ENCODE peak calls at places on chromosomes 1 and 21, in seven cellular contexts. L is CD8-positive, alpha-beta memory T cell; E is CD8-positive, alpha-beta T cell; M is upper lobe of right lung; D is A549; W is neural progenitor cell; R is tibial artery. G is an unnamed sample.
A peak's percentile ranks its signal among the peaks of the same experiment; 100 is the strongest.

GRCh38 chr1:234881893-234882771 is 246.5 kb downstream of the TOMM20 start:
- DNase-seq in L (no peak), E (no peak), M (no peak), D (no peak), W (no peak), R (no peak), G (no peak)

GRCh38 chr1:173050865-173051264 is at the start of gene TNFSF18:
- DNase-seq in L (no peak), E (no peak), M (no peak), D (no peak), W (no peak), R (no peak), G (no peak)

GRCh38 chr1:180527270-180527669 is 24.9 kb upstream of the ACBD6 start:
- DNase-seq in L (no peak), E (no peak), M (no peak), D (peak; percentile 36), W (no peak), R (no peak), G (no peak)

GRCh38 chr1:25947027-25947426 is 40.8 kb upstream of the STMN1 start:
- DNase-seq in L (no peak), E (no peak), M (no peak), D (no peak), W (no peak), R (no peak), G (no peak)

GRCh38 chr1:4710592-4711190 is 56.3 kb downstream of the AJAP1 start:
- DNase-seq in L (no peak), E (no peak), M (no peak), D (no peak), W (peak; percentile 67), R (no peak), G (no peak)

GRCh38 chr1:235823684-235824083 is 43.0 kb downstream of the LYST start:
- DNase-seq in L (no peak), E (no peak), M (no peak), D (no peak), W (no peak), R (no peak), G (no peak)

GRCh38 chr1:96492236-96492635 is 229.3 kb upstream of the PTBP2 start:
- DNase-seq in L (no peak), E (no peak), M (no peak), D (no peak), W (peak; percentile 47), R (no peak), G (no peak)

GRCh38 chr1:32878637-32879041 is 7.7 kb upstream of the HPCA start:
- DNase-seq in L (no peak), E (no peak), M (peak; percentile 52), D (no peak), W (no peak), R (no peak), G (no peak)

GRCh38 chr1:54886724-54887664 is at the start of gene DHCR24:
- DNase-seq in L (peak; percentile 55), E (peak; percentile 25), M (peak; percentile 95), D (peak; percentile 71), W (peak; percentile 95), R (peak; percentile 80), G (peak; percentile 44)

GRCh38 chr1:165650981-165651625 is 20.1 kb downstream of the MGST3 start:
- DNase-seq in L (no peak), E (no peak), M (no peak), D (peak; percentile 34), W (no peak), R (no peak), G (no peak)

GRCh38 chr21:39681845-39682244 is 63.1 kb upstream of the IGSF5 start:
- DNase-seq in L (no peak), E (no peak), M (no peak), D (peak; percentile 33), W (no peak), R (no peak), G (no peak)

GRCh38 chr21:41953249-41953830 is 478 bp downstream of the C2CD2 start:
- DNase-seq in L (no peak), E (no peak), M (peak; percentile 78), D (no peak), W (peak; percentile 55), R (no peak), G (no peak)

GRCh38 chr1:224380003-224380402 is 23.3 kb downstream of the CNIH4 start:
- DNase-seq in L (peak; percentile 66), E (no peak), M (no peak), D (no peak), W (no peak), R (no peak), G (peak; percentile 39)

GRCh38 chr1:211928222-211928856 is 97.8 kb upstream of the LPGAT1 start:
- DNase-seq in L (no peak), E (no peak), M (peak; percentile 78), D (peak; percentile 89), W (no peak), R (no peak), G (no peak)

GRCh38 chr1:3375256-3375655 is 79.2 kb upstream of the ARHGEF16 start:
- DNase-seq in L (no peak), E (no peak), M (no peak), D (no peak), W (no peak), R (no peak), G (no peak)

GRCh38 chr1:244068563-244068962 is 17.5 kb downstream of the ZBTB18 start:
- DNase-seq in L (no peak), E (no peak), M (no peak), D (no peak), W (no peak), R (no peak), G (no peak)

GRCh38 chr1:22287946-22288520 is 145.1 kb upstream of the WNT4 start:
- DNase-seq in L (no peak), E (no peak), M (no peak), D (no peak), W (no peak), R (no peak), G (no peak)

GRCh38 chr1:31576743-31577455 is 584 bp downstream of the TINAGL1 start:
- DNase-seq in L (no peak), E (no peak), M (peak; percentile 66), D (no peak), W (no peak), R (no peak), G (no peak)

GRCh38 chr1:72282271-72282656 is at the start of gene NEGR1:
- DNase-seq in L (peak; percentile 2), E (no peak), M (peak; percentile 68), D (no peak), W (peak; percentile 63), R (peak; percentile 66), G (peak; percentile 0)

GRCh38 chr1:110477445-110477957 is 26.6 kb downstream of the PROK1 start:
- DNase-seq in L (no peak), E (no peak), M (no peak), D (peak; percentile 57), W (peak; percentile 28), R (no peak), G (no peak)

GRCh38 chr1:183243190-183244065 is 57.4 kb downstream of the LAMC2 start:
- DNase-seq in L (no peak), E (no peak), M (no peak), D (no peak), W (no peak), R (peak; percentile 76), G (no peak)

DNA sequence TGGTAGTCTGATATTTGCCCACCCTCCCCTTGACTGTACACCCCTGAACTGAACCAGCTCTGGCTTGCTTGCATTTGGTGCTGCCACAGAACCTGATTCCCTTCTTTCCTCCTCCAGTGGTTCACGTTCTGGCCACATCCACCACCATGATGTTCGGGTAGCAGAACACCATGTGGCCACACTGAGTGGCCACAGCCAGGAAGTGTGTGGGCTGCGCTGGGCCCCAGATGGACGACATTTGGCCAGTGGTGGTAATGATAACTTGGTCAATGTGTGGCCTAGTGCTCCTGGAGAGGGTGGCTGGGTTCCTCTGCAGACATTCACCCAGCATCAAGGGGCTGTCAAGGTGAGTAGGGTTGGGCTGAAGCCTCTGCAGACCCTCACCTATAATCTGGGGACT is 1.8 kb downstream of the CDC20 start:
- DNase-seq in L (no peak), E (no peak), M (no peak), D (no peak), W (no peak), R (no peak), G (no peak)
- H3K4me3 ChIP-seq in L (no peak overlapping the region), E (no peak overlapping the region), M (no peak overlapping the region), D (peak overlapping the region; percentile 62), W (peak overlapping the region; percentile 70), R (no peak overlapping the region), G (no peak overlapping the region)

GRCh38 chr21:44909719-44910118 is 11.0 kb downstream of the ITGB2 start:
- DNase-seq in L (no peak), E (no peak), M (no peak), D (no peak), W (no peak), R (no peak), G (no peak)
- H3K27ac ChIP-seq in L (no peak overlapping the region), E (no peak overlapping the region), M (no peak overlapping the region), D (peak overlapping the region; percentile 87), W (no peak overlapping the region), R (no peak overlapping the region), G (peak overlapping the region; percentile 33)

GRCh38 chr1:204088596-204088995 is 15.7 kb downstream of the SOX13 start:
- DNase-seq in L (no peak), E (no peak), M (no peak), D (no peak), W (no peak), R (no peak), G (no peak)
- H3K4me1 ChIP-seq in L (no peaks in the 10 kb centered on the region), E (no peaks in the 10 kb centered on the region), M (peaks cover 90% of the 10 kb centered on the region), D (peaks cover 33% of the 10 kb centered on the region), W (peaks cover 64% of the 10 kb centered on the region), R (peaks cover 100% of the 10 kb centered on the region), G (no peaks in the 10 kb centered on the region)

GRCh38 chr1:16607433-16607851 is 5.9 kb downstream of the NBPF1 start:
- DNase-seq in L (peak; percentile 5), E (no peak), M (no peak), D (no peak), W (peak; percentile 8), R (no peak), G (no peak)
- H3K4me3 ChIP-seq in L (no peak overlapping the region), E (no peak overlapping the region), M (no peak overlapping the region), D (no peak overlapping the region), W (no peak overlapping the region), R (no peak overlapping the region), G (no peak overlapping the region)

DNA sequence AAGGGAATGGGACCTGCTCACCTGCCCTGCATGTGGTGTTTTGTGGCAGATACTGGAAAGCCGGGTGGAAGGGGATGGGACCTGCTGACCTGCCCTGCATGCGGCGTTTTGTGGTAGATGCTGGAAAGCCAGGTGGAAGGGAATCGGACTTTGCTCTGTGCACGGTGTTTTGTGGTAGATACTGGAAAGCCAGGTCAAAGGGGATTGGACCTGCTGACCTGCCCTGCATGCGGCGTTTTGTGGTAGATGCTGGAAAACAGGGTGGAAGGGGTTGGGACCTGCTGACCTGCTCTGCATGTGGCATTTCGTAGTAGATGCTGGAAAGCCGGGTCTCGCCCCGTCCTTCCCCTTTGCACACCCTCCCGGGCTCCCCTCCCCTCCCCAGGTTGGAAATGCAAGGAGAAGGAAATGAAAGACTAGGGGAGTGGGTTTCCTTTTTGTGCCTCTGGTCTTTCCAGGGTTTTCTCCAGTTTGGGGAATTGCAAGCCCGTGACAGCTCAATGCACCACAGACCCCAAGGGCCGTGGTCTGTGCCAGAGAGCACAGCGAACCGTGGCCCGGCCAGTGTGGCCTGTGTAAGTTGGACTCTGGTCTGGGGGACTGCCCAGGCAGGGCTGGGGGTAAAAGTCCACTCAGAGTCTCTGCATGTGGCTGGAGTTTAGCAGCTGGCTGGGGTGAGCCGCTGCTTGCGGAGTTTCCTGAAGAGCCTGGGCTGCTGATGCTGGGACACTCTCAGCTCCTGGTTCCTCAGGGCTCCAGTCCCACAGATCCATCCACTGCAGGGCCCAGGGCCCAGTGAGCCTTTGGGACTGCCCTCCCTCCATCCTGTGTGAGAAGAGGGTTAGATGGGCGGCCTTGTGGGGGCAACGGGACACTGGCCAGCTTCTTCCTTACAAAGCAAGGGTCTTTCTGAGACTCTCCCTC is 105.5 kb downstream of the CRYAA start:
- DNase-seq in L (no peak), E (no peak), M (peak; percentile 55), D (no peak), W (no peak), R (no peak), G (no peak)
- H3K27ac ChIP-seq in L (no peak overlapping the region), E (no peak overlapping the region), M (no peak overlapping the region), D (peak overlapping the region; percentile 48), W (no peak overlapping the region), R (no peak overlapping the region), G (no peak overlapping the region)

GRCh38 chr1:213980906-213981305 is 6.9 kb upstream of the PROX1 start:
- DNase-seq in L (no peak), E (no peak), M (no peak), D (no peak), W (peak; percentile 37), R (no peak), G (no peak)
- H3K4me1 ChIP-seq in L (no peaks in the 10 kb centered on the region), E (no peaks in the 10 kb centered on the region), M (peaks cover 5% of the 10 kb centered on the region), D (peaks cover 4% of the 10 kb centered on the region), W (peaks cover 85% of the 10 kb centered on the region), R (peaks cover 24% of the 10 kb centered on the region), G (no peaks in the 10 kb centered on the region)